ENCODE peak calls at places on chromosomes 1 and 21, in six cellular contexts. L, D, C, U, K and W are unnamed samples.

GRCh38 chr1:54461731-54462596 is 55.8 kb upstream of the SSBP3 start:
- DNase-seq in L (no peak), D (no peak), C (no peak), U (no peak), K (no peak), W (no peak)

GRCh38 chr1:235160395-235160964 is 570 bp downstream of the RBM34 start:
- DNase-seq in L (no peak), D (no peak), C (peak; percentile 64), U (no peak), K (no peak), W (no peak)

GRCh38 chr1:111468717-111469100 is 5.1 kb upstream of the C1orf162 start:
- DNase-seq in L (no peak), D (no peak), C (no peak), U (no peak), K (no peak), W (no peak)

GRCh38 chr1:113758631-113759340 is 500 bp downstream of the PHTF1 start:
- DNase-seq in L (peak; percentile 84), D (peak; percentile 68), C (peak; percentile 25), U (peak; percentile 82), K (peak; percentile 53), W (peak; percentile 89)

GRCh38 chr1:24457866-24458265 is 42.3 kb downstream of the NIPAL3 start:
- DNase-seq in L (no peak), D (no peak), C (no peak), U (no peak), K (no peak), W (peak; percentile 46)

GRCh38 chr21:34126269-34126668 is 52.9 kb downstream of the MRPS6 start:
- DNase-seq in L (no peak), D (no peak), C (peak; percentile 53), U (no peak), K (no peak), W (no peak)

GRCh38 chr1:214660900-214661299 is 57.9 kb downstream of the CENPF start:
- DNase-seq in L (no peak), D (peak; percentile 45), C (peak; percentile 96), U (no peak), K (no peak), W (peak; percentile 62)

GRCh38 chr1:170290226-170290625 is 144.5 kb downstream of the NTMT2 start:
- DNase-seq in L (no peak), D (no peak), C (no peak), U (no peak), K (no peak), W (no peak)

GRCh38 chr1:235758931-235759330 is 107.8 kb downstream of the LYST start:
- DNase-seq in L (peak; percentile 20), D (no peak), C (no peak), U (no peak), K (no peak), W (no peak)

GRCh38 chr21:24594082-24594481 is 1013.2 kb downstream of the MRPL39 start:
- DNase-seq in L (peak; percentile 3), D (no peak), C (no peak), U (no peak), K (no peak), W (no peak)

GRCh38 chr1:230083053-230083452 is 16.0 kb downstream of the GALNT2 start:
- DNase-seq in L (no peak), D (no peak), C (no peak), U (no peak), K (no peak), W (no peak)

GRCh38 chr1:215744419-215744818 is 177.3 kb downstream of the KCTD3 start:
- DNase-seq in L (no peak), D (no peak), C (peak; percentile 65), U (no peak), K (no peak), W (no peak)

GRCh38 chr1:55447488-55447887 is 232.3 kb upstream of the USP24 start:
- DNase-seq in L (no peak), D (no peak), C (peak; percentile 28), U (no peak), K (no peak), W (no peak)

GRCh38 chr1:32871364-32872188 is 864 bp upstream of the FNDC5 start:
- DNase-seq in L (peak; percentile 50), D (no peak), C (no peak), U (no peak), K (no peak), W (peak; percentile 83)

GRCh38 chr1:63928197-63929105 is 154.6 kb downstream of the ROR1 start:
- DNase-seq in L (no peak), D (peak; percentile 78), C (no peak), U (no peak), K (no peak), W (no peak)

GRCh38 chr1:208604295-208604694 is 360.1 kb upstream of the PLXNA2 start:
- DNase-seq in L (no peak), D (no peak), C (no peak), U (no peak), K (no peak), W (no peak)

GRCh38 chr1:223137402-223138100 is 5.5 kb downstream of the TLR5 start:
- DNase-seq in L (no peak), D (peak; percentile 73), C (peak; percentile 39), U (no peak), K (no peak), W (peak; percentile 50)

GRCh38 chr1:67880056-67880601 is 46.9 kb upstream of the GNG12 start:
- DNase-seq in L (no peak), D (peak; percentile 50), C (peak; percentile 79), U (no peak), K (no peak), W (no peak)

GRCh38 chr1:182595641-182596240 is 6.7 kb upstream of the RNASEL start:
- DNase-seq in L (peak; percentile 72), D (peak; percentile 80), C (peak; percentile 69), U (peak; percentile 75), K (peak; percentile 68), W (peak; percentile 90)

GRCh38 chr1:202687819-202688218 is 22.4 kb downstream of the SYT2 start:
- DNase-seq in L (no peak), D (no peak), C (no peak), U (no peak), K (no peak), W (no peak)

GRCh38 chr1:23167353-23168078 is 1.1 kb downstream of the LUZP1 start:
- DNase-seq in L (peak; percentile 68), D (peak; percentile 42), C (peak; percentile 64), U (peak; percentile 74), K (no peak), W (peak; percentile 34)

GRCh38 chr1:5891736-5892135 is 100.5 kb downstream of the NPHP4 start:
- DNase-seq in L (no peak), D (no peak), C (peak; percentile 25), U (peak; percentile 50), K (no peak), W (no peak)

GRCh38 chr1:17196496-17197180 is 8.3 kb upstream of the PADI1 start:
- DNase-seq in L (no peak), D (no peak), C (no peak), U (no peak), K (no peak), W (no peak)

GRCh38 chr1:28115267-28115666 is 26.9 kb upstream of the EYA3 start:
- DNase-seq in L (peak; percentile 52), D (peak; percentile 64), C (peak; percentile 68), U (no peak), K (no peak), W (no peak)

GRCh38 chr1:230818881-230819280 is 49.4 kb downstream of the C1orf198 start:
- DNase-seq in L (no peak), D (no peak), C (no peak), U (no peak), K (no peak), W (no peak)

DNA sequence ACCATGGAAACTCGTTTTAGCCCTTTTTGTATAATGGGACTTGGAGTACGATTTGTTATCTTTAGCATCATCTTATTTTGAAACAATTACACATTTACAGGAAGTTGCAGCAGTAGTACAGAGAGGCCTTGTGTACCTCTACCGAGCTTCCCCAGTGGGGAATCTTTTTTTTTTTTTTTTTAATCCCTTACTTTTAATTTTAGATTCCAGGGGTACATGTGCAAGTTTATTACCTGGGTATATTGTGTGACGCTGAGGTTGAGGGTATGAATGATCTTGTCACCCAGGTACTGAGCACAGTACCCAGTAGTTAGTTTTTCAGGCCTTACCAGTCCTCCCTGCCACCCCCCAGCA is 45.9 kb downstream of the HHAT start:
- DNase-seq in L (no peak), D (no peak), C (no peak), U (no peak), K (no peak), W (no peak)
- TF ChIP-seq CTCF in L (no peak), D (no peak), C (no peak), U (no peak), K (no peak), W (no peak)

GRCh38 chr21:46325073-46325912 is 1.3 kb downstream of the PCNT start:
- DNase-seq in L (peak; percentile 89), D (peak; percentile 39), C (peak; percentile 47), U (peak; percentile 79), K (peak; percentile 32), W (no peak)
- TF ChIP-seq POLR2A in L (peak; percentile 63), D (no peak), C (no peak), U (no peak), K (no peak), W (no peak)

GRCh38 chr1:211892577-211892976 is 62.0 kb upstream of the LPGAT1 start:
- DNase-seq in L (no peak), D (no peak), C (no peak), U (no peak), K (no peak), W (no peak)
- TF ChIP-seq CTCF in L (no peak), D (no peak), C (no peak), U (no peak), K (no peak), W (no peak)

GRCh38 chr1:183633676-183634343 is 1.8 kb downstream of the ARPC5 start:
- DNase-seq in L (peak; percentile 73), D (peak; percentile 24), C (peak; percentile 95), U (no peak), K (peak; percentile 43), W (no peak)
- TF ChIP-seq POLR2A in L (no peak), D (no peak), C (peak; percentile 71), U (no peak), K (no peak), W (no peak)